ENCODE peak calls at places on chromosomes 7 and 10, in eight cellular contexts. M is body of pancreas; G is upper lobe of right lung; V is astrocyte of the spinal cord; U is heart left ventricle; E is NT2/D1; S is CD8-positive, alpha-beta memory T cell; I is heart right ventricle. O is an unnamed sample.
A peak's percentile ranks its signal among the peaks of the same experiment; 100 is the strongest.

GRCh38 chr7:13832346-13832745 is 157.1 kb downstream of the ETV1 start:
- DNase-seq in M (no peak), G (no peak), V (no peak), U (no peak), E (no peak), S (no peak), I (no peak), O (no peak)

GRCh38 chr10:98263088-98263487 is 4.9 kb downstream of the LOXL4 start:
- DNase-seq in M (no peak), G (no peak), V (no peak), U (no peak), E (no peak), S (no peak), I (no peak), O (no peak)

GRCh38 chr7:116969371-116969902 is 16.1 kb downstream of the ST7 start:
- DNase-seq in M (no peak), G (no peak), V (no peak), U (no peak), E (peak; percentile 28), S (no peak), I (no peak), O (no peak)

GRCh38 chr7:149369497-149369896 is 91.4 kb downstream of the ZNF777 start:
- DNase-seq in M (no peak), G (no peak), V (no peak), U (no peak), E (no peak), S (no peak), I (no peak), O (no peak)

GRCh38 chr7:26292768-26293560 is 1.3 kb downstream of the SNX10 start:
- DNase-seq in M (peak; percentile 18), G (no peak), V (no peak), U (no peak), E (no peak), S (no peak), I (no peak), O (no peak)

GRCh38 chr10:49592726-49593563 is 17.2 kb upstream of the SLC18A3 start:
- DNase-seq in M (peak; percentile 69), G (no peak), V (peak; percentile 49), U (peak; percentile 46), E (peak; percentile 55), S (peak; percentile 24), I (peak; percentile 32), O (peak; percentile 17)

GRCh38 chr7:4190021-4190981 is 491.8 kb upstream of the FOXK1 start:
- DNase-seq in M (no peak), G (no peak), V (no peak), U (no peak), E (no peak), S (no peak), I (no peak), O (no peak)

GRCh38 chr10:114068054-114068707 is 24.5 kb downstream of the ADRB1 start:
- DNase-seq in M (no peak), G (no peak), V (no peak), U (peak; percentile 39), E (no peak), S (no peak), I (peak; percentile 19), O (no peak)

GRCh38 chr10:130044067-130045061 is 66.3 kb downstream of the C10orf143 start:
- DNase-seq in M (peak; percentile 4), G (peak; percentile 38), V (no peak), U (no peak), E (no peak), S (no peak), I (no peak), O (no peak)

GRCh38 chr10:132335189-132336063 is 3.4 kb downstream of the LRRC27 start:
- DNase-seq in M (no peak), G (peak; percentile 81), V (no peak), U (peak; percentile 61), E (no peak), S (no peak), I (peak; percentile 40), O (no peak)

GRCh38 chr10:26697922-26698608 is 564 bp downstream of the PDSS1 start:
- DNase-seq in M (no peak), G (no peak), V (no peak), U (no peak), E (peak; percentile 2), S (no peak), I (no peak), O (no peak)

GRCh38 chr10:43084812-43085211 is 7.9 kb downstream of the RET start:
- DNase-seq in M (no peak), G (no peak), V (no peak), U (no peak), E (no peak), S (no peak), I (no peak), O (no peak)

GRCh38 chr7:158740657-158741293 is 36.2 kb upstream of the NCAPG2 start:
- DNase-seq in M (no peak), G (no peak), V (peak; percentile 98), U (no peak), E (no peak), S (no peak), I (peak; percentile 32), O (no peak)

GRCh38 chr7:5381211-5381772 is 42.3 kb downstream of the TNRC18 start:
- DNase-seq in M (no peak), G (no peak), V (no peak), U (no peak), E (no peak), S (no peak), I (no peak), O (no peak)

GRCh38 chr10:64648915-64649314 is 1127.7 kb downstream of the REEP3 start:
- DNase-seq in M (no peak), G (no peak), V (no peak), U (no peak), E (peak; percentile 6), S (no peak), I (no peak), O (no peak)

GRCh38 chr7:80414331-80414730 is 97.5 kb downstream of the GNAT3 start:
- DNase-seq in M (no peak), G (no peak), V (no peak), U (no peak), E (no peak), S (no peak), I (no peak), O (no peak)

GRCh38 chr7:80413395-80413955 is 98.4 kb downstream of the GNAT3 start:
- DNase-seq in M (no peak), G (no peak), V (no peak), U (no peak), E (no peak), S (no peak), I (no peak), O (no peak)

GRCh38 chr7:80417211-80417793 is 94.6 kb downstream of the GNAT3 start:
- DNase-seq in M (no peak), G (no peak), V (no peak), U (no peak), E (no peak), S (no peak), I (no peak), O (no peak)

GRCh38 chr7:80415114-80415513 is 96.8 kb downstream of the GNAT3 start:
- DNase-seq in M (no peak), G (no peak), V (no peak), U (no peak), E (no peak), S (no peak), I (no peak), O (no peak)

DNA sequence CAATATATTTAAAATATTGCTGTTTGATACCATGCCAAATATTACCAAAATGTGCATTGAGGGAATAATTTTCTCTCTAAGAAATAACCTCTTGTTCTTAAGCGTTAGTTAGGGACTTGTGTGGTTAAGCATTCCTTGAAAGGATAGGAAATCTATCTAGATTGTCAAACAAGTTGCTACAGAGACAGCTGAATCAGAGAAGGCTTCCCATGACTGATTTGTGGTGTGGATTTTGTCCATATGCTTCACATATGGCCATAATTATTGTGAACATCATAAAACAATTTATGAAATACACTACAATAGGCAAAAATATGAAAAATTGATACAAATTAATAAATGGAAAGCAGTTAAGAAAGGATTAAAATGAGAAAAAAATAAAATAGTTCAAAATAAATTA is 96.3 kb downstream of the GNAT3 start:
- DNase-seq in M (no peak), G (no peak), V (no peak), U (no peak), E (no peak), S (no peak), I (no peak), O (no peak)
- H3K4me3 ChIP-seq in M (no peak overlapping the region), G (no peak overlapping the region), V (no peak overlapping the region), U (no peak overlapping the region), E (no peak overlapping the region), S (no peak overlapping the region), I (no peak overlapping the region), O (no peak overlapping the region)

GRCh38 chr7:78528964-78529363 is 730.4 kb downstream of the PHTF2 start:
- DNase-seq in M (no peak), G (no peak), V (no peak), U (no peak), E (no peak), S (no peak), I (no peak), O (no peak)

GRCh38 chr7:78523903-78524302 is 725.3 kb downstream of the PHTF2 start:
- DNase-seq in M (no peak), G (no peak), V (no peak), U (no peak), E (no peak), S (no peak), I (no peak), O (no peak)

GRCh38 chr7:78530351-78530750 is 731.8 kb downstream of the PHTF2 start:
- DNase-seq in M (no peak), G (no peak), V (peak; percentile 57), U (no peak), E (no peak), S (no peak), I (no peak), O (no peak)

GRCh38 chr7:78529392-78529791 is 730.8 kb downstream of the PHTF2 start:
- DNase-seq in M (no peak), G (no peak), V (no peak), U (no peak), E (no peak), S (no peak), I (no peak), O (no peak)
- H3K4me3 ChIP-seq in M (no peak overlapping the region), G (no peak overlapping the region), V (no peak overlapping the region), U (no peak overlapping the region), E (no peak overlapping the region), S (no peak overlapping the region), I (no peak overlapping the region), O (no peak overlapping the region)

GRCh38 chr10:69881202-69881601 is 79.5 kb downstream of the COL13A1 start:
- DNase-seq in M (no peak), G (no peak), V (no peak), U (no peak), E (no peak), S (no peak), I (no peak), O (no peak)
- H3K4me3 ChIP-seq in M (no peak overlapping the region), G (no peak overlapping the region), V (no peak overlapping the region), U (no peak overlapping the region), E (no peak overlapping the region), S (no peak overlapping the region), I (no peak overlapping the region), O (no peak overlapping the region)

DNA sequence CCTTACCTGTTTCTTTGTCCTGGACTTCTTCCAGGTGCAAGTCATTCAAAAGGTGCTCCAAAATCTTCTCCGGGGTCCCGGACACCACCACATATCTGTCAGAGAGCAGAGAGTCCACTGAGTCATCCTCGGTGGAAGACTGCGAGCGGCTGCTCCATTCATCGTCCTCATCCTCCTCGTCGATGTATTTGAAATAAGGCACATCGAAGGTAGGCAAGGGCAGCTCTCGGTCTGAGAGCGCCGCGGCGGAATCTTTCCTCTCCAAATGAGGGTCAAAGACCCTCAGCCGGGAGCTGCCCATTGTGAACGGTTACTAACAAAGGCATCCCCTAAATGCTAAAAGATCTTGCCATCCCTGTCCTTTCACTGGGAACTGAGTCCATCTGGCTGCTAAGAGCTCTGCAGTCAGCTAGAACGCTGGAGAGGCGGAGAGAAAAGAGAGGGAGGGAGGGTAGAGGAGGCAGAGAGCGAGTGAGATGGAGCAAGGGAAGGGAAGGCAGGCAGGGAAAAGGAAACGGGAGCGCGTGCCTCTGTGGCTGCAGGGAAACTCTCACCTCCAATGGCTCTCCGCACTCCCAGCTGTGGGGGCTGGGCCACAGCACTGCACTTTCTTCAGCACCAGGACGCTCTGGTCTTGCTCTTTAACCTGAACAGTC is 163.5 kb downstream of the RAPGEF5 start:
- DNase-seq in M (peak; percentile 59), G (no peak), V (peak; percentile 47), U (peak; percentile 44), E (peak; percentile 81), S (no peak), I (peak; percentile 15), O (no peak)
- H3K4me3 ChIP-seq in M (peak overlapping the region; percentile 4), G (peak overlapping the region; percentile 25), V (peak overlapping the region; percentile 30), U (no peak overlapping the region), E (peak overlapping the region; percentile 42), S (no peak overlapping the region), I (peak overlapping the region; percentile 22), O (no peak overlapping the region)

O was measured in CD4-positive, alpha-beta memory T cell.